ENCODE peak calls at places on chromosome 21, in seven cellular contexts. One of them, this sample, is unnamed.

GRCh38 chr21:45873418-45873817 is 108.2 kb upstream of the COL6A1 start:
- DNase-seq in amniotic stem cell: no peak
- DNase-seq in foreskin melanocyte: no peak
- DNase-seq in hepatocyte: no peak
- DNase-seq in HCT116: no peak
- DNase-seq in cardiac muscle cell: no peak
- DNase-seq in T-cell: no peak
- DNase-seq in this sample: no peak

GRCh38 chr21:45590726-45591618 is 48.7 kb upstream of the SLC19A1 start:
- DNase-seq in amniotic stem cell: no peak
- DNase-seq in foreskin melanocyte: no peak
- DNase-seq in hepatocyte: no peak
- DNase-seq in HCT116: no peak
- DNase-seq in cardiac muscle cell: peak
- DNase-seq in T-cell: peak
- DNase-seq in this sample: no peak

GRCh38 chr21:39088831-39089380 is 94.3 kb downstream of the PSMG1 start:
- DNase-seq in amniotic stem cell: peak
- DNase-seq in foreskin melanocyte: no peak
- DNase-seq in hepatocyte: no peak
- DNase-seq in HCT116: no peak
- DNase-seq in cardiac muscle cell: peak
- DNase-seq in T-cell: no peak
- DNase-seq in this sample: no peak

GRCh38 chr21:42591170-42591869 is 62.1 kb upstream of the PDE9A start:
- DNase-seq in amniotic stem cell: no peak
- DNase-seq in foreskin melanocyte: no peak
- DNase-seq in hepatocyte: no peak
- DNase-seq in HCT116: no peak
- DNase-seq in cardiac muscle cell: no peak
- DNase-seq in T-cell: no peak
- DNase-seq in this sample: no peak

GRCh38 chr21:33769057-33769456 is 126.8 kb downstream of the ITSN1 start:
- DNase-seq in amniotic stem cell: no peak
- DNase-seq in foreskin melanocyte: peak
- DNase-seq in hepatocyte: no peak
- DNase-seq in HCT116: no peak
- DNase-seq in cardiac muscle cell: peak
- DNase-seq in T-cell: no peak
- DNase-seq in this sample: no peak

GRCh38 chr21:41877901-41878830 is 978 bp downstream of the PRDM15 start:
- DNase-seq in amniotic stem cell: peak
- DNase-seq in foreskin melanocyte: peak
- DNase-seq in hepatocyte: peak
- DNase-seq in HCT116: no peak
- DNase-seq in cardiac muscle cell: peak
- DNase-seq in T-cell: no peak
- DNase-seq in this sample: peak

GRCh38 chr21:38787461-38788274 is 18.1 kb upstream of the ETS2 start:
- DNase-seq in amniotic stem cell: no peak
- DNase-seq in foreskin melanocyte: no peak
- DNase-seq in hepatocyte: peak
- DNase-seq in HCT116: peak
- DNase-seq in cardiac muscle cell: no peak
- DNase-seq in T-cell: no peak
- DNase-seq in this sample: no peak

GRCh38 chr21:43866659-43867331 is 1.8 kb downstream of the AGPAT3 start:
- DNase-seq in amniotic stem cell: no peak
- DNase-seq in foreskin melanocyte: no peak
- DNase-seq in hepatocyte: peak
- DNase-seq in HCT116: no peak
- DNase-seq in cardiac muscle cell: no peak
- DNase-seq in T-cell: peak
- DNase-seq in this sample: peak

GRCh38 chr21:40134731-40135492 is 267.7 kb downstream of the PCP4 start:
- DNase-seq in amniotic stem cell: no peak
- DNase-seq in foreskin melanocyte: no peak
- DNase-seq in hepatocyte: no peak
- DNase-seq in HCT116: no peak
- DNase-seq in cardiac muscle cell: no peak
- DNase-seq in T-cell: no peak
- DNase-seq in this sample: no peak

GRCh38 chr21:46084709-46085108 is 13.2 kb upstream of the COL6A2 start:
- DNase-seq in amniotic stem cell: no peak
- DNase-seq in foreskin melanocyte: no peak
- DNase-seq in hepatocyte: no peak
- DNase-seq in HCT116: no peak
- DNase-seq in cardiac muscle cell: no peak
- DNase-seq in T-cell: no peak
- DNase-seq in this sample: no peak

GRCh38 chr21:45534591-45535331 is 7.5 kb downstream of the SLC19A1 start:
- DNase-seq in amniotic stem cell: no peak
- DNase-seq in foreskin melanocyte: no peak
- DNase-seq in hepatocyte: peak
- DNase-seq in HCT116: no peak
- DNase-seq in cardiac muscle cell: peak
- DNase-seq in T-cell: no peak
- DNase-seq in this sample: no peak

GRCh38 chr21:38266732-38267131 is 9.9 kb downstream of the KCNJ15 start:
- DNase-seq in amniotic stem cell: no peak
- DNase-seq in foreskin melanocyte: no peak
- DNase-seq in hepatocyte: no peak
- DNase-seq in HCT116: no peak
- DNase-seq in cardiac muscle cell: no peak
- DNase-seq in T-cell: no peak
- DNase-seq in this sample: no peak

GRCh38 chr21:32475162-32475812 is 62.8 kb downstream of the EVA1C start:
- DNase-seq in amniotic stem cell: no peak
- DNase-seq in foreskin melanocyte: no peak
- DNase-seq in hepatocyte: no peak
- DNase-seq in HCT116: no peak
- DNase-seq in cardiac muscle cell: peak
- DNase-seq in T-cell: no peak
- DNase-seq in this sample: no peak

GRCh38 chr21:42009018-42009830 is 936 bp downstream of the ZBTB21 start:
- DNase-seq in amniotic stem cell: peak
- DNase-seq in foreskin melanocyte: peak
- DNase-seq in hepatocyte: peak
- DNase-seq in HCT116: no peak
- DNase-seq in cardiac muscle cell: peak
- DNase-seq in T-cell: peak
- DNase-seq in this sample: peak

GRCh38 chr21:46005481-46005881 is 23.9 kb downstream of the COL6A1 start:
- DNase-seq in amniotic stem cell: no peak
- DNase-seq in foreskin melanocyte: no peak
- DNase-seq in hepatocyte: no peak
- DNase-seq in HCT116: no peak
- DNase-seq in cardiac muscle cell: no peak
- DNase-seq in T-cell: no peak
- DNase-seq in this sample: no peak

GRCh38 chr21:15210235-15210678 is 145.5 kb upstream of the NRIP1 start:
- DNase-seq in amniotic stem cell: no peak
- DNase-seq in foreskin melanocyte: no peak
- DNase-seq in hepatocyte: peak
- DNase-seq in HCT116: no peak
- DNase-seq in cardiac muscle cell: peak
- DNase-seq in T-cell: no peak
- DNase-seq in this sample: no peak

GRCh38 chr21:37711294-37711844 is 204.9 kb downstream of the KCNJ6 start:
- DNase-seq in amniotic stem cell: no peak
- DNase-seq in foreskin melanocyte: peak
- DNase-seq in hepatocyte: no peak
- DNase-seq in HCT116: no peak
- DNase-seq in cardiac muscle cell: no peak
- DNase-seq in T-cell: no peak
- DNase-seq in this sample: no peak

GRCh38 chr21:33993286-33994231 is 78.0 kb upstream of the ATP5PO start:
- DNase-seq in amniotic stem cell: no peak
- DNase-seq in foreskin melanocyte: no peak
- DNase-seq in hepatocyte: no peak
- DNase-seq in HCT116: no peak
- DNase-seq in cardiac muscle cell: no peak
- DNase-seq in T-cell: no peak
- DNase-seq in this sample: no peak

GRCh38 chr21:31781737-31782136 is 49.8 kb upstream of the SCAF4 start:
- DNase-seq in amniotic stem cell: no peak
- DNase-seq in foreskin melanocyte: peak
- DNase-seq in hepatocyte: peak
- DNase-seq in HCT116: no peak
- DNase-seq in cardiac muscle cell: peak
- DNase-seq in T-cell: no peak
- DNase-seq in this sample: no peak

GRCh38 chr21:43778469-43779335 is 2.6 kb upstream of the CSTB start:
- DNase-seq in amniotic stem cell: no peak
- DNase-seq in foreskin melanocyte: peak
- DNase-seq in hepatocyte: no peak
- DNase-seq in HCT116: no peak
- DNase-seq in cardiac muscle cell: no peak
- DNase-seq in T-cell: no peak
- DNase-seq in this sample: no peak

GRCh38 chr21:27164208-27165172 is 197.6 kb upstream of the ADAMTS5 start:
- DNase-seq in amniotic stem cell: no peak
- DNase-seq in foreskin melanocyte: no peak
- DNase-seq in hepatocyte: peak
- DNase-seq in HCT116: no peak
- DNase-seq in cardiac muscle cell: no peak
- DNase-seq in T-cell: no peak
- DNase-seq in this sample: no peak

GRCh38 chr21:42067531-42068255 is 3.4 kb upstream of the UMODL1 start:
- DNase-seq in amniotic stem cell: no peak
- DNase-seq in foreskin melanocyte: no peak
- DNase-seq in hepatocyte: no peak
- DNase-seq in HCT116: no peak
- DNase-seq in cardiac muscle cell: no peak
- DNase-seq in T-cell: no peak
- DNase-seq in this sample: no peak

GRCh38 chr21:35217504-35218060 is 168.5 kb upstream of the RUNX1 start:
- DNase-seq in amniotic stem cell: peak
- DNase-seq in foreskin melanocyte: no peak
- DNase-seq in hepatocyte: peak
- DNase-seq in HCT116: peak
- DNase-seq in cardiac muscle cell: peak
- DNase-seq in T-cell: no peak
- DNase-seq in this sample: no peak